ENCODE peak calls at places on chromosomes 6 and 20, in six cellular contexts. One of them, this sample, is unnamed.

GRCh38 chr20:9088556-9088955 is 19.7 kb downstream of the PLCB4 start:
- DNase-seq in IMR-90: no peak
- DNase-seq in H9: no peak
- DNase-seq in mesenchymal stem cell: no peak
- DNase-seq in H1: no peak
- DNase-seq in neuronal stem cell: no peak
- DNase-seq in this sample: no peak

GRCh38 chr6:30880563-30881252 is 3.6 kb upstream of the DDR1 start:
- DNase-seq in H9: peak; percentile 86
- DNase-seq in mesenchymal stem cell: no peak
- DNase-seq in H1: peak; percentile 85
- DNase-seq in IMR-90: no peak
- DNase-seq in neuronal stem cell: peak; percentile 95
- DNase-seq in this sample: no peak

GRCh38 chr6:113875470-113875869 is 18.3 kb downstream of the MARCKS start:
- DNase-seq in H1: no peak
- DNase-seq in neuronal stem cell: no peak
- DNase-seq in H9: no peak
- DNase-seq in mesenchymal stem cell: peak; percentile 34
- DNase-seq in IMR-90: peak; percentile 76
- DNase-seq in this sample: peak; percentile 32

GRCh38 chr20:58608096-58608840 is 42.8 kb upstream of the STX16 start:
- DNase-seq in mesenchymal stem cell: no peak
- DNase-seq in IMR-90: no peak
- DNase-seq in neuronal stem cell: no peak
- DNase-seq in H1: no peak
- DNase-seq in H9: no peak
- DNase-seq in this sample: no peak

GRCh38 chr20:37337208-37337955 is 8.6 kb upstream of the SRC start:
- DNase-seq in IMR-90: no peak
- DNase-seq in mesenchymal stem cell: no peak
- DNase-seq in H1: no peak
- DNase-seq in H9: peak; percentile 29
- DNase-seq in neuronal stem cell: no peak
- DNase-seq in this sample: no peak

GRCh38 chr20:57895161-57895855 is 185.5 kb upstream of the PMEPA1 start:
- DNase-seq in mesenchymal stem cell: no peak
- DNase-seq in IMR-90: no peak
- DNase-seq in H9: no peak
- DNase-seq in neuronal stem cell: no peak
- DNase-seq in H1: no peak
- DNase-seq in this sample: no peak

GRCh38 chr6:33843086-33843695 is 39.4 kb upstream of the MLN start:
- DNase-seq in mesenchymal stem cell: peak; percentile 29
- DNase-seq in IMR-90: no peak
- DNase-seq in H1: no peak
- DNase-seq in neuronal stem cell: no peak
- DNase-seq in H9: no peak
- DNase-seq in this sample: no peak

GRCh38 chr20:58342104-58342945 is 32.8 kb downstream of the RAB22A start:
- DNase-seq in IMR-90: peak; percentile 67
- DNase-seq in mesenchymal stem cell: peak; percentile 30
- DNase-seq in neuronal stem cell: no peak
- DNase-seq in H9: no peak
- DNase-seq in H1: no peak
- DNase-seq in this sample: no peak

GRCh38 chr6:128209771-128210170 is 308.9 kb upstream of the THEMIS start:
- DNase-seq in H9: no peak
- DNase-seq in mesenchymal stem cell: peak; percentile 62
- DNase-seq in H1: no peak
- DNase-seq in neuronal stem cell: no peak
- DNase-seq in IMR-90: peak; percentile 79
- DNase-seq in this sample: peak; percentile 3

GRCh38 chr6:90468080-90468479 is 118.8 kb downstream of the MAP3K7 start:
- DNase-seq in H1: no peak
- DNase-seq in IMR-90: peak; percentile 60
- DNase-seq in neuronal stem cell: no peak
- DNase-seq in H9: no peak
- DNase-seq in mesenchymal stem cell: peak; percentile 19
- DNase-seq in this sample: no peak

GRCh38 chr20:6101346-6101745 is 21.5 kb downstream of the FERMT1 start:
- DNase-seq in IMR-90: no peak
- DNase-seq in neuronal stem cell: no peak
- DNase-seq in H1: no peak
- DNase-seq in H9: no peak
- DNase-seq in mesenchymal stem cell: peak; percentile 2
- DNase-seq in this sample: no peak

GRCh38 chr6:6781877-6782236 is 193.3 kb downstream of the LY86 start:
- DNase-seq in neuronal stem cell: no peak
- DNase-seq in mesenchymal stem cell: peak; percentile 58
- DNase-seq in H9: no peak
- DNase-seq in IMR-90: no peak
- DNase-seq in H1: no peak
- DNase-seq in this sample: no peak

GRCh38 chr6:134535831-134536230 is 217.9 kb upstream of the SGK1 start:
- DNase-seq in H9: no peak
- DNase-seq in IMR-90: peak; percentile 19
- DNase-seq in H1: no peak
- DNase-seq in neuronal stem cell: no peak
- DNase-seq in mesenchymal stem cell: no peak
- DNase-seq in this sample: no peak

GRCh38 chr6:33905081-33905609 is 101.3 kb upstream of the MLN start:
- DNase-seq in neuronal stem cell: no peak
- DNase-seq in H9: no peak
- DNase-seq in IMR-90: no peak
- DNase-seq in H1: no peak
- DNase-seq in mesenchymal stem cell: no peak
- DNase-seq in this sample: no peak

GRCh38 chr20:23371496-23371895 is 9.5 kb downstream of the GZF1 start:
- DNase-seq in mesenchymal stem cell: no peak
- DNase-seq in neuronal stem cell: no peak
- DNase-seq in IMR-90: no peak
- DNase-seq in H9: no peak
- DNase-seq in H1: no peak
- DNase-seq in this sample: no peak

GRCh38 chr20:49412254-49412653 is 70.2 kb downstream of the KCNB1 start:
- DNase-seq in neuronal stem cell: no peak
- DNase-seq in mesenchymal stem cell: no peak
- DNase-seq in IMR-90: no peak
- DNase-seq in H9: no peak
- DNase-seq in H1: no peak
- DNase-seq in this sample: no peak
- H4K91ac ChIP-seq in neuronal stem cell: no peak overlapping the region
- H4K91ac ChIP-seq in mesenchymal stem cell: no peak overlapping the region
- H4K91ac ChIP-seq in IMR-90: no peak overlapping the region
- H4K91ac ChIP-seq in H9: no peak overlapping the region
- H4K91ac ChIP-seq in H1: no peak overlapping the region
- H4K91ac ChIP-seq in this sample: no peak overlapping the region

DNA sequence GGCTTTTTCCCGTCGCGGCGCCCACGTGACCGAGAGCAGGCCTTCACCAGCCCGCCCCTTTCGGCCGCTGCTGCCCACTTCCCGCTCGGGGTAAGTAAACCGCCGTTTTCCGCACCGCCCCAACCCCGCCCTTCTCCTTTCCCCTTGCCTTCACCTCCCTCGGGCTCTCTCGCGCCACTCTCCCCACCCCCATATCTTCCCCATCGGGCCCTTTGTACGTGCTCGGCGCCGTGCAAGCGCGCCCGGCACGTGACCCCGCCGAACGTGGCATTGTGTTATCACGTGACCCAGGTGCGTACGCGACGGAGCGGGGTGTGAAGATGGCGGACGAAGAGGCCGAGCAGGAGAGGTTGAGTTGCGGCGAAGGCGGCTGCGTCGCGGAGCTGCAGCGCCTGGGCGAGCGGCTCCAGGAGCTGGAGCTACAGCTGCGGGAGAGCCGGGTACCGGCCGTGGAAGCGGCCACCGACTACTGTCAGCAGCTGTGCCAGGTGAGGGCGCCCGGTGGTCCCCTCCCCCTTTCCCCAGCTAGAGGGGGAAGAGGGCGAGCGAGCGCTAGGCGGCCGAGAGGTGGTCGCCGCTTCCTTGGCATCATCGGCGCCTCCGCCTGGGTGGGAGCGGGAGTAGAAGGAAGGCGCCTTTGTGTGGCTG is at the start of gene ZNF292:
- DNase-seq in H1: peak; percentile 96
- DNase-seq in neuronal stem cell: peak; percentile 95
- DNase-seq in H9: peak; percentile 96
- DNase-seq in mesenchymal stem cell: peak; percentile 96
- DNase-seq in IMR-90: peak; percentile 97
- DNase-seq in this sample: peak; percentile 95
- H3K23ac ChIP-seq in H1: no peak within 1 kb of the TSS
- H3K23ac ChIP-seq in neuronal stem cell: peak within 1 kb of the TSS; percentile 92
- H3K23ac ChIP-seq in H9: peak within 1 kb of the TSS; percentile 72
- H3K23ac ChIP-seq in mesenchymal stem cell: no peak within 1 kb of the TSS
- H3K23ac ChIP-seq in IMR-90: peak within 1 kb of the TSS; percentile 95
- H3K23ac ChIP-seq in this sample: peak within 1 kb of the TSS; percentile 56

DNA sequence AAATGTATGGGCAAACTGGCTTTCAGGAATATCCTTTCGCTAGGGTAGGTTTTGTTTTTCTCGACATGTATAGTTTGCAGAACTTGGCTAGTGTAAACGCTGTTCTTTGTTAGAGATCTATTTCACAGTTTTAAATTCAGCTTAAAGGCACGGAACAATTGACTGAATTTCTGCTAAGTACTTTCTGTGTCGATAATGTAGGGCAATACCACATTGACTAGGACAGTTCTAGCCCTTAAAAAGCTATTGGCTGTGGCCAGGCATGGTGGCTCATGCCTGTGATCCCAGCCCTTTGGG is 92.8 kb downstream of the CEP57L1 start:
- DNase-seq in H9: no peak
- DNase-seq in mesenchymal stem cell: no peak
- DNase-seq in neuronal stem cell: no peak
- DNase-seq in H1: no peak
- DNase-seq in IMR-90: no peak
- DNase-seq in this sample: no peak
- H3K27ac ChIP-seq in H9: no peak overlapping the region
- H3K27ac ChIP-seq in mesenchymal stem cell: no peak overlapping the region
- H3K27ac ChIP-seq in neuronal stem cell: no peak overlapping the region
- H3K27ac ChIP-seq in H1: no peak overlapping the region
- H3K27ac ChIP-seq in IMR-90: no peak overlapping the region
- H3K27ac ChIP-seq in this sample: no peak overlapping the region

GRCh38 chr20:10249048-10249770 is 30.6 kb downstream of the SNAP25 start:
- DNase-seq in mesenchymal stem cell: no peak
- DNase-seq in neuronal stem cell: no peak
- DNase-seq in IMR-90: peak; percentile 44
- DNase-seq in H9: peak; percentile 43
- DNase-seq in H1: no peak
- DNase-seq in this sample: no peak

GRCh38 chr20:10250902-10251301 is 32.3 kb downstream of the SNAP25 start:
- DNase-seq in IMR-90: no peak
- DNase-seq in H1: no peak
- DNase-seq in H9: no peak
- DNase-seq in mesenchymal stem cell: no peak
- DNase-seq in neuronal stem cell: no peak
- DNase-seq in this sample: no peak

GRCh38 chr20:10249822-10250221 is 31.2 kb downstream of the SNAP25 start:
- DNase-seq in H9: no peak
- DNase-seq in mesenchymal stem cell: no peak
- DNase-seq in neuronal stem cell: no peak
- DNase-seq in IMR-90: no peak
- DNase-seq in H1: no peak
- DNase-seq in this sample: no peak

GRCh38 chr20:10255846-10256245 is 37.2 kb downstream of the SNAP25 start:
- DNase-seq in IMR-90: no peak
- DNase-seq in H1: no peak
- DNase-seq in mesenchymal stem cell: no peak
- DNase-seq in H9: no peak
- DNase-seq in neuronal stem cell: no peak
- DNase-seq in this sample: no peak

GRCh38 chr20:10253750-10254149 is 35.1 kb downstream of the SNAP25 start:
- DNase-seq in IMR-90: no peak
- DNase-seq in H9: no peak
- DNase-seq in H1: no peak
- DNase-seq in neuronal stem cell: no peak
- DNase-seq in mesenchymal stem cell: no peak
- DNase-seq in this sample: no peak
- H4K91ac ChIP-seq in IMR-90: no peak overlapping the region
- H4K91ac ChIP-seq in H9: no peak overlapping the region
- H4K91ac ChIP-seq in H1: no peak overlapping the region
- H4K91ac ChIP-seq in neuronal stem cell: no peak overlapping the region
- H4K91ac ChIP-seq in mesenchymal stem cell: no peak overlapping the region
- H4K91ac ChIP-seq in this sample: no peak overlapping the region